ENCODE peak calls at places on chromosome 16, in four cellular contexts. U, E, Z and H are unnamed samples.

GRCh38 chr16:15509593-15510520 is 75.5 kb downstream of the BMERB1 start:
- DNase-seq in E (no peak), U (no peak), Z (peak; percentile 16), H (peak; percentile 39)

GRCh38 chr16:31352344-31353115 is 2.4 kb upstream of the ITGAX start:
- DNase-seq in Z (no peak), U (no peak), E (peak; percentile 77), H (no peak)

GRCh38 chr16:12168054-12169018 is 191.8 kb downstream of the SNX29 start:
- DNase-seq in E (no peak), U (no peak), Z (no peak), H (no peak)

GRCh38 chr16:71474864-71475263 is 12.8 kb upstream of the ZNF23 start:
- DNase-seq in Z (no peak), E (no peak), U (peak; percentile 67), H (no peak)

GRCh38 chr16:70375636-70376611 is 29.2 kb downstream of the DDX19A start:
- DNase-seq in Z (no peak), U (no peak), E (no peak), H (no peak)

GRCh38 chr16:73794936-73795335 is 501.7 kb upstream of the PSMD7 start:
- DNase-seq in Z (no peak), U (peak; percentile 5), E (no peak), H (no peak)

GRCh38 chr16:17026600-17027242 is 444.0 kb downstream of the XYLT1 start:
- DNase-seq in U (no peak), Z (no peak), E (no peak), H (no peak)

GRCh38 chr16:27127293-27127692 is 60.6 kb downstream of the C16orf82 start:
- DNase-seq in E (no peak), Z (no peak), U (no peak), H (no peak)

GRCh38 chr16:84281077-84281476 is 13.6 kb upstream of the WFDC1 start:
- DNase-seq in E (no peak), U (no peak), Z (no peak), H (peak; percentile 42)

GRCh38 chr16:5448798-5449197 is 351.2 kb upstream of the EEF2KMT start:
- DNase-seq in U (no peak), Z (no peak), E (no peak), H (no peak)

GRCh38 chr16:31094088-31094423 is 541 bp downstream of the VKORC1 start:
- DNase-seq in E (no peak), Z (no peak), U (peak; percentile 47), H (no peak)

GRCh38 chr16:84307209-84307954 is 12.7 kb downstream of the WFDC1 start:
- DNase-seq in E (no peak), Z (no peak), U (no peak), H (no peak)

GRCh38 chr16:56262148-56262878 is 71.0 kb downstream of the GNAO1 start:
- DNase-seq in Z (no peak), E (no peak), U (no peak), H (no peak)

GRCh38 chr16:71658771-71659170 is 32.8 kb downstream of the MARVELD3 start:
- DNase-seq in Z (no peak), U (peak; percentile 63), E (no peak), H (no peak)

GRCh38 chr16:73095142-73095791 is 47.3 kb upstream of the ZFHX3 start:
- DNase-seq in Z (no peak), E (no peak), U (no peak), H (no peak)

GRCh38 chr16:19542138-19542821 is 13.2 kb upstream of the VPS35L start:
- DNase-seq in U (no peak), Z (no peak), E (no peak), H (no peak)

GRCh38 chr16:73743665-73744496 is 552.7 kb upstream of the PSMD7 start:
- DNase-seq in Z (peak; percentile 22), E (no peak), U (no peak), H (peak; percentile 12)

GRCh38 chr16:13359835-13360234 is 458.4 kb downstream of the SHISA9 start:
- DNase-seq in U (no peak), E (no peak), Z (no peak), H (no peak)

GRCh38 chr16:11196286-11196828 is 59.6 kb downstream of the SOCS1 start:
- DNase-seq in Z (no peak), E (no peak), U (no peak), H (no peak)

GRCh38 chr16:19116711-19117449 is 3.1 kb downstream of the ITPRIPL2 start:
- DNase-seq in U (peak; percentile 25), E (no peak), Z (no peak), H (no peak)

GRCh38 chr16:8758022-8758421 is 39.4 kb downstream of the TMEM186 start:
- DNase-seq in Z (no peak), U (no peak), E (no peak), H (no peak)
- H3K4me1 ChIP-seq in Z (no peaks in the 10 kb centered on the region), U (no peaks in the 10 kb centered on the region), E (no peaks in the 10 kb centered on the region), H (no peaks in the 10 kb centered on the region)

DNA sequence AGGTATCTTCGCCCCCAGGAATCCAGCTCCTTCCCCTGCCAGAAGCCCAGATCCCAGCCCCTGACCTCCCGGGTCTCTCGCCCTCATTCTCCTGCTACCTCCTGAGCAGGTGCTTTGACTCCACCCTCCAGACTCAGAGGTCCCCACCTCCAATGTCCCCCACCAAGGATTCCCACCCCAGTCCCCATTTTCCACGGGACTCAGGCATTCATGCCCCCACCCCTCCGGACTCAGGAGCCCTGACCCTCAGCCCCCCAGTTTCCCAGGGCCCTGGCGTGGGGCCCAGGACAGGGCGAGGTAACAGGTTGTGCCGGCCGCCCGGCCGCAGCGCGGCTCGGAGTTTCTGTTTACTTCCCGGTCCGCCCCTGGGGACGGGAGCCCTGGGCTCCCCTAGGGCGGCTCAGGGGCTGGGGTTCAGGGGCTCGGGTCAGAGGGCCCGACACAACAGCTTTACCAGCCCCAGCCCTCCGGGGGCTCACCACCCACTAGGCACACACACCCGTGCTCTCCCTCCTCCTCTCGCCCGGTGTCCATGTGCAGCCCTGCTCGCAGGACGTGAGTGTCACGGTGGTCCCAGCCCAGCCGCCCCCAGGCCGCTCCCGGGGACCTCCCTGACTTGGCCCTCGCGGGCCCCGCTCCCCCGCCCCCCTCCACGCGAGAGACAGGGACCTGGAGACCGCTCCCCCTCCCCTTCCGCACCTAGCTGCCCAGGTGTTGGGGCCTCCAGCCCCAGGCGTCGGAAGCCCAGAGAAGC is 595 bp downstream of the BICDL2 start:
- DNase-seq in Z (no peak), E (no peak), U (no peak), H (no peak)
- H3K4me1 ChIP-seq in Z (peaks cover 4% of the 10 kb centered on the region), E (peaks cover 41% of the 10 kb centered on the region), U (no peaks in the 10 kb centered on the region), H (no peaks in the 10 kb centered on the region)

GRCh38 chr16:85606920-85607319 is 6.2 kb upstream of the GSE1 start:
- DNase-seq in E (no peak), U (no peak), Z (no peak), H (peak; percentile 47)
- H3K4me1 ChIP-seq in E (peaks cover 44% of the 10 kb centered on the region), U (peaks cover 21% of the 10 kb centered on the region), Z (peaks cover 28% of the 10 kb centered on the region), H (peaks cover 47% of the 10 kb centered on the region)

GRCh38 chr16:67431077-67431804 is at the start of gene HSD11B2:
- DNase-seq in U (peak; percentile 82), Z (no peak), E (no peak), H (peak; percentile 68)
- H3K4me1 ChIP-seq in U (peaks cover 9% of the 10 kb centered on the region), Z (peaks cover 7% of the 10 kb centered on the region), E (peaks cover 57% of the 10 kb centered on the region), H (peaks cover 4% of the 10 kb centered on the region)

GRCh38 chr16:590165-590874 is 454 bp downstream of the RAB40C start:
- DNase-seq in Z (no peak), U (peak; percentile 87), E (no peak), H (peak; percentile 37)
- H3K4me1 ChIP-seq in Z (peaks cover 4% of the 10 kb centered on the region), U (peaks cover 58% of the 10 kb centered on the region), E (peaks cover 73% of the 10 kb centered on the region), H (peaks cover 29% of the 10 kb centered on the region)

GRCh38 chr16:81451753-81452680 is 7.4 kb downstream of the CMIP start:
- DNase-seq in U (no peak), E (no peak), Z (no peak), H (no peak)
- H3K4me1 ChIP-seq in U (peaks cover 25% of the 10 kb centered on the region), E (peaks cover 60% of the 10 kb centered on the region), Z (peaks cover 7% of the 10 kb centered on the region), H (peaks cover 7% of the 10 kb centered on the region)

GRCh38 chr16:85859818-85860125 is 39.2 kb upstream of the IRF8 start:
- DNase-seq in Z (no peak), U (no peak), E (no peak), H (no peak)

GRCh38 chr16:85860413-85861094 is 38.4 kb upstream of the IRF8 start:
- DNase-seq in Z (no peak), U (no peak), E (no peak), H (no peak)

GRCh38 chr16:85857406-85857805 is 41.6 kb upstream of the IRF8 start:
- DNase-seq in Z (no peak), E (no peak), U (no peak), H (no peak)

GRCh38 chr16:85861095-85861825 is 37.7 kb upstream of the IRF8 start:
- DNase-seq in Z (no peak), E (no peak), U (no peak), H (no peak)

GRCh38 chr16:85858984-85859817 is 39.8 kb upstream of the IRF8 start:
- DNase-seq in U (no peak), Z (no peak), E (no peak), H (no peak)
- H3K4me1 ChIP-seq in U (no peaks in the 10 kb centered on the region), Z (no peaks in the 10 kb centered on the region), E (no peaks in the 10 kb centered on the region), H (no peaks in the 10 kb centered on the region)

DNA sequence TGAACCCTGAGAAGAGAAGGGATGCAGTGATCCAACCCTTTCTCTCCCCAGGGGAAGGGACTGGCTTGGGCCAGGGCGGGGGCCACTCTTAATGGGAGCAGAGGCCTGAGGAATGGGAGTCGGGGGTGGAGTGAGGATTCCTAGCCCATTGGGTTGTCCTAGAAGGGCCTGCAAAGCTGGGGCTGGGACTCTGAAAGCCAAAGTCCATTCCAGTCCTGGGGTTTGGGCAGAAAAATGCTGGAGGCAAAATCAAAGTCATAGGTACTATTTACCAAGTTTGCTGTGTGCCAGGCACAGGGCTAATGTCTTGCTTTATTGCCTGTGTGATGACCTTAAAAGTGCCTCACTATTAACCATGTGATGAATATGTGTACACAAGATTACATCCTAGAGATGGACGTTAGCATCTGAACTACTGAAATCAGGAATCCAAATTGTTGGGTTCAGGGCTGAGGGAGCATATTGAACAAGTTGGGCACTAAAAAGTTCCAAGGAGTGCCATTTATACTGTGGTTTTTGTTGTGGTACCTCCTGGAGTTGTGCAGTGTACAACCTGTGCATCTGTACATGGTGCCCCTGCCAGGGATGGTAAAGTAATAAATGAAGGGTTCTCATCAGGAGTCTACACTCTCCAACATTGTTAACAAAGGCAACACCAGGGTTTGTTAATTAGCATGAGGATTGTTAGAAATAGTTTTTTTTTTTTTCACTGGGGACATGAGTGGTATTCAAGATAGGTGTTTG is 84.4 kb upstream of the NKD1 start:
- DNase-seq in E (peak; percentile 53), U (no peak), Z (no peak), H (no peak)
- H3K4me1 ChIP-seq in E (peaks cover 10% of the 10 kb centered on the region), U (no peaks in the 10 kb centered on the region), Z (peaks cover 11% of the 10 kb centered on the region), H (no peaks in the 10 kb centered on the region)

GRCh38 chr16:57704011-57704904 is 9.7 kb downstream of the DRC7 start:
- DNase-seq in E (no peak), U (no peak), Z (no peak), H (no peak)
- H3K4me1 ChIP-seq in E (no peaks in the 10 kb centered on the region), U (no peaks in the 10 kb centered on the region), Z (no peaks in the 10 kb centered on the region), H (no peaks in the 10 kb centered on the region)

GRCh38 chr16:89922884-89923639 is at the start of gene TUBB3:
- DNase-seq in U (peak; percentile 93), E (no peak), Z (no peak), H (peak; percentile 92)
- H3K4me1 ChIP-seq in U (peaks cover 44% of the 10 kb centered on the region), E (peaks cover 63% of the 10 kb centered on the region), Z (peaks cover 14% of the 10 kb centered on the region), H (peaks cover 50% of the 10 kb centered on the region)